ENCODE peak calls at places on chromosome 22, in nine cellular contexts. M is NAMALWA; X is pancreas; H is type B pancreatic cell; A is GM20000; V is Caco-2; N is CD8-positive, alpha-beta T cell; U is NCI-H2171 treated with DMSO at 0.1 percent for 48 hours; R is amygdala. F is an unnamed sample.

GRCh38 chr22:38490475-38490874 is 15.6 kb downstream of the DDX17 start:
- DNase-seq in X (no peak), N (no peak), U (no peak), M (no peak), V (no peak), R (no peak), A (no peak), H (no peak), F (no peak)

GRCh38 chr22:42633013-42633412 is 7.4 kb downstream of the ATP5MGL start:
- DNase-seq in N (no peak), M (no peak), R (no peak), V (no peak), U (no peak), X (no peak), A (no peak), H (no peak), F (no peak)

GRCh38 chr22:39188809-39189208 is 36.3 kb upstream of the CBX7 start:
- DNase-seq in N (no peak), H (no peak), M (no peak), U (no peak), X (no peak), A (no peak), R (no peak), V (no peak), F (no peak)

GRCh38 chr22:26751217-26751616 is 93.8 kb downstream of the MIAT start:
- DNase-seq in M (no peak), H (no peak), R (peak; percentile 8), U (no peak), N (no peak), A (no peak), V (no peak), X (no peak), F (no peak)

GRCh38 chr22:23305922-23306374 is 125.6 kb downstream of the BCR start:
- DNase-seq in R (peak; percentile 42), V (no peak), X (no peak), H (peak; percentile 61), A (no peak), M (no peak), N (no peak), U (no peak), F (peak; percentile 32)

GRCh38 chr22:46202897-46203589 is 47.0 kb downstream of the CDPF1 start:
- DNase-seq in H (no peak), V (no peak), N (no peak), U (no peak), A (no peak), X (no peak), R (no peak), M (no peak), F (no peak)

GRCh38 chr22:47837703-47838102 is 1075.3 kb downstream of the TBC1D22A start:
- DNase-seq in H (no peak), X (no peak), N (no peak), M (peak; percentile 68), U (peak; percentile 68), V (no peak), R (no peak), A (no peak), F (no peak)

GRCh38 chr22:24510694-24511625 is 15.8 kb downstream of the UPB1 start:
- DNase-seq in A (no peak), V (peak; percentile 89), M (peak; percentile 86), X (no peak), N (no peak), H (no peak), U (peak; percentile 28), R (no peak), F (peak; percentile 52)

GRCh38 chr22:23608583-23608982 is 23.5 kb downstream of the DRICH1 start:
- DNase-seq in A (no peak), M (no peak), U (no peak), R (no peak), V (no peak), N (no peak), H (no peak), X (no peak), F (no peak)

GRCh38 chr22:37559901-37560681 is at the start of gene CDC42EP1:
- DNase-seq in N (no peak), M (no peak), R (peak; percentile 59), V (peak; percentile 64), U (no peak), X (peak; percentile 80), H (no peak), A (peak; percentile 52), F (no peak)

GRCh38 chr22:23168381-23169031 is 11.8 kb upstream of the BCR start:
- DNase-seq in N (no peak), R (no peak), U (peak; percentile 92), A (no peak), V (no peak), M (no peak), X (no peak), H (no peak), F (no peak)

GRCh38 chr22:35347462-35347861 is 33.4 kb upstream of the HMOX1 start:
- DNase-seq in R (no peak), X (no peak), N (no peak), H (no peak), U (no peak), A (no peak), M (no peak), V (no peak), F (no peak)

GRCh38 chr22:27794244-27794643 is 7.3 kb downstream of the MN1 start:
- DNase-seq in H (no peak), N (no peak), M (no peak), A (no peak), X (no peak), U (no peak), R (no peak), V (no peak), F (no peak)